ENCODE peak calls at places on chromosomes 2 and 18, in four cellular contexts. C is IMR-90, P is trophoblast cell, E is mesenchymal stem cell. K is an unnamed sample.

GRCh38 chr2:159902722-159903121 is 104.7 kb upstream of the CD302 start:
- DNase-seq in C (no peak), P (no peak), E (no peak), K (no peak)

GRCh38 chr2:160269803-160270570 is 69.9 kb upstream of the ITGB6 start:
- DNase-seq in C (peak), P (peak), E (peak), K (peak)

GRCh38 chr18:80167331-80167730 is 58.3 kb downstream of the ADNP2 start:
- DNase-seq in C (no peak), P (no peak), E (no peak), K (no peak)

GRCh38 chr2:212177724-212178123 is 360.9 kb downstream of the ERBB4 start:
- DNase-seq in C (peak), P (no peak), E (peak), K (no peak)

GRCh38 chr2:36568533-36569246 is 29.3 kb downstream of the FEZ2 start:
- DNase-seq in C (peak), P (no peak), E (peak), K (no peak)

GRCh38 chr18:55302337-55302833 is 285.6 kb downstream of the TCF4 start:
- DNase-seq in C (peak), P (no peak), E (no peak), K (no peak)

GRCh38 chr2:239114616-239115265 is 266.9 kb downstream of the TWIST2 start:
- DNase-seq in C (no peak), P (no peak), E (peak), K (no peak)

GRCh38 chr18:55695091-55695490 is 107.1 kb upstream of the TCF4 start:
- DNase-seq in C (no peak), P (no peak), E (peak), K (no peak)

GRCh38 chr2:134706587-134707329 is 12.0 kb downstream of the TMEM163 start:
- DNase-seq in C (no peak), P (no peak), E (no peak), K (no peak)

GRCh38 chr2:21369787-21370186 is 246.0 kb downstream of the TDRD15 start:
- DNase-seq in C (no peak), P (no peak), E (no peak), K (no peak)

GRCh38 chr2:453132-453531 is 165.2 kb upstream of the ALKAL2 start:
- DNase-seq in C (no peak), P (no peak), E (no peak), K (no peak)

GRCh38 chr2:85470850-85471800 is 52.6 kb downstream of the SH2D6 start:
- DNase-seq in C (peak), P (peak), E (no peak), K (no peak)

GRCh38 chr2:10525573-10526265 is 77.6 kb upstream of the ODC1 start:
- DNase-seq in C (no peak), P (no peak), E (no peak), K (no peak)

GRCh38 chr18:57052173-57052572 is 94.7 kb upstream of the BOD1L2 start:
- DNase-seq in C (no peak), P (no peak), E (no peak), K (no peak)

GRCh38 chr2:42792583-42793313 is at the start of gene HAAO:
- DNase-seq in C (no peak), P (no peak), E (peak), K (peak)

GRCh38 chr18:57428221-57429150 is 6.7 kb upstream of the ONECUT2 start:
- DNase-seq in C (no peak), P (no peak), E (no peak), K (peak)

GRCh38 chr2:176132397-176133086 is 3.0 kb downstream of the HOXD8 start:
- DNase-seq in C (peak), P (no peak), E (peak), K (no peak)

GRCh38 chr2:76556054-76556453 is 845.3 kb upstream of the GCFC2 start:
- DNase-seq in C (no peak), P (no peak), E (no peak), K (no peak)

GRCh38 chr2:180625006-180625844 is 355.2 kb upstream of the UBE2E3 start:
- DNase-seq in C (peak), P (no peak), E (peak), K (no peak)

GRCh38 chr2:230162981-230163380 is 56.8 kb downstream of the SP110 start:
- DNase-seq in C (no peak), P (no peak), E (no peak), K (no peak)

GRCh38 chr2:229970406-229970805 is 48.1 kb downstream of the FBXO36 start:
- DNase-seq in C (no peak), P (no peak), E (no peak), K (no peak)

GRCh38 chr2:207930747-207931146 is 94.6 kb downstream of the PLEKHM3 start:
- DNase-seq in C (no peak), P (no peak), E (no peak), K (no peak)

GRCh38 chr18:77851798-77852197 is 602.1 kb downstream of the GALR1 start:
- DNase-seq in C (no peak), P (no peak), E (no peak), K (no peak)

GRCh38 chr2:227191367-227191766 is 26.9 kb downstream of the COL4A3 start:
- DNase-seq in C (peak), P (no peak), E (no peak), K (no peak)

GRCh38 chr2:127597984-127598380 is 48.0 kb upstream of the GPR17 start:
- DNase-seq in C (peak), P (peak), E (peak), K (no peak)

GRCh38 chr18:76958692-76959341 is 136.5 kb downstream of the ZNF236 start:
- DNase-seq in C (no peak), P (peak), E (no peak), K (no peak)

GRCh38 chr2:228352048-228352447 is 170.6 kb upstream of the SPHKAP start:
- DNase-seq in C (no peak), P (no peak), E (no peak), K (no peak)

GRCh38 chr18:12998332-12999060 is 7.3 kb downstream of the CEP192 start:
- DNase-seq in C (no peak), P (no peak), E (no peak), K (no peak)

GRCh38 chr2:230018153-230018552 is 50.6 kb downstream of the SLC16A14 start:
- DNase-seq in C (peak), P (peak), E (peak), K (no peak)

GRCh38 chr2:27860111-27860510 is 30.1 kb downstream of the RBKS start:
- DNase-seq in C (peak), P (no peak), E (peak), K (no peak)

GRCh38 chr2:181656450-181657261 is at the start of gene CERKL:
- DNase-seq in C (peak), P (peak), E (peak), K (peak)

GRCh38 chr2:57437077-57437476 is 609.5 kb upstream of the VRK2 start:
- DNase-seq in C (no peak), P (no peak), E (no peak), K (no peak)

GRCh38 chr2:166127217-166128155 is at the start of gene SCN1A:
- DNase-seq in C (peak), P (no peak), E (peak), K (peak)

GRCh38 chr2:119841550-119841949 is 81.8 kb downstream of the PTPN4 start:
- DNase-seq in C (peak), P (no peak), E (peak), K (no peak)

GRCh38 chr2:119837350-119837749 is 77.6 kb downstream of the PTPN4 start:
- DNase-seq in C (no peak), P (no peak), E (no peak), K (no peak)

GRCh38 chr2:119836455-119837142 is 76.9 kb downstream of the PTPN4 start:
- DNase-seq in C (no peak), P (no peak), E (no peak), K (no peak)

GRCh38 chr2:119838179-119838578 is 78.5 kb downstream of the PTPN4 start:
- DNase-seq in C (no peak), P (no peak), E (no peak), K (no peak)

GRCh38 chr2:119837759-119838158 is 78.0 kb downstream of the PTPN4 start:
- DNase-seq in C (no peak), P (no peak), E (no peak), K (no peak)
- H3K18ac ChIP-seq in C (no peak), P (no peak), E (no peak), K (peak)

DNA sequence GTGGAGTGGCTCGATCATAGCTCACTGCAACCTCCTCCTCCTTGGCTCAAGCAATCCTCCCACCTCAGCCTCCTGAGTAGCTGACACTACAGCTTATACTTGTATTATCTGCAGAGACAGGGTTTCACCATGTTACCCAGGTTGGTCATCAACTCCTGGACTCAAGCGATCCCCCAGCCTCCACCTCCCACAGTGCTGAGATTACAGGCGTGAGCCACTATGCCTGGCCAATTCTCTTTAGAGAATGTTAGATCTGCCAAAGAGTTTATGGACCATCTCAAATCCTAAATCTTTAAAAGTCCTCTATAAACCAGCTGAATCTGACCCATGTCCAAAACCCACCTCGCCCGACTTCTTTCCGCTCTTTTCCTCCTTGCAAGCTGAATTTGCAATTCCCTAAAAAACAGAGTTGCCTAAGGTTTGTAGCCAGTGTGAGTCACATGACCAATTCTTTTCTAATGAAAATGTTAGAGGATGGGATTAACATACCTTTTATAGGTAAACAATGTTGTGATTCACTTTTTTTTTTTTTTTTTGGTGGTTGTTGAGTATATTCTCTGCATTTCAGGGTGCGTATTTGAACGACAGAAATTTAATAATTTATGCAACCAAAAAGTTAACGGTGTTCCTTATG is 2.4 kb upstream of the PMAIP1 start:
- DNase-seq in C (no peak), P (no peak), E (no peak), K (no peak)
- H3K18ac ChIP-seq in C (no peak), P (no peak), E (no peak), K (no peak)

GRCh38 chr2:132416996-132417395 is 391 bp downstream of the GPR39 start:
- DNase-seq in C (no peak), P (no peak), E (no peak), K (no peak)
- H3K18ac ChIP-seq in C (peak), P (peak), E (no peak), K (peak)

DNA sequence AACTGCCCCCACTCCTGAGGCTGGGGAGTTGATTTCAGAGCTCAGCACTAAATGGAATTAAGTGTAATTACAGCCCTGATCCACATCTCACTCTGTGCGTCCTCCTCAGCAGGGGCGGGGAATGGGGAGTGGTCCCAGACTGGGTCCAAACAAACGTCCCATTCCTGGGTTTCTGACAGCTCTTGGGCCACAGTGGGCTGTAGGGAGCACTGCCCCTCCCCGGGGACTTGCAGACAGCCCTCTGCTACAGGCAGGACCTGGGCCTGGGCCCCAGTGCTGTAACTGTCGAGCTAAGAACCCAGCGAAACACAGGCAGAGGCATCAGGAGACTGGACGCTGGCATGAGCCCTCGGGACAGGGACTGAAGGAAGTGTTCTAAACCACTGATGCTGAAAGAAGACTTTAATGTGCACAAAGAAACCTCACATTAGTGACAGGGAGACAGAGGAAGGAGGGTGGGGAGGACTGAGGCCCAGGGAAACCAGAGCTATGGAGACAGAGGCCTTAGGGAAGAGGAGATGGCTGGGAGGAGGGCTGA is 5.7 kb upstream of the SEMA4C start:
- DNase-seq in C (no peak), P (no peak), E (no peak), K (no peak)
- H3K18ac ChIP-seq in C (no peak), P (peak), E (no peak), K (peak)

GRCh38 chr2:168645696-168646095 is 156.7 kb upstream of the NOSTRIN start:
- DNase-seq in C (no peak), P (no peak), E (no peak), K (no peak)
- H3K18ac ChIP-seq in C (no peak), P (no peak), E (no peak), K (no peak)